ENCODE peak calls at places on chromosomes 12 and 14, in four cellular contexts. One of them, this sample, is unnamed.

GRCh38 chr12:1595690-1596347 is 1.4 kb upstream of the FBXL14 start:
- DNase-seq in progenitor cell of endocrine pancreas: no peak
- DNase-seq in pancreas: no peak
- DNase-seq in fibroblast of pulmonary artery: no peak
- DNase-seq in this sample: no peak

GRCh38 chr14:50082784-50083466 is 33.4 kb downstream of the VCPKMT start:
- DNase-seq in progenitor cell of endocrine pancreas: no peak
- DNase-seq in pancreas: no peak
- DNase-seq in fibroblast of pulmonary artery: no peak
- DNase-seq in this sample: no peak

GRCh38 chr12:64522316-64522715 is 70.4 kb downstream of the TBK1 start:
- DNase-seq in progenitor cell of endocrine pancreas: no peak
- DNase-seq in pancreas: no peak
- DNase-seq in fibroblast of pulmonary artery: peak; percentile 43
- DNase-seq in this sample: no peak

GRCh38 chr14:71497645-71498086 is 434.6 kb upstream of the RGS6 start:
- DNase-seq in progenitor cell of endocrine pancreas: no peak
- DNase-seq in pancreas: peak; percentile 14
- DNase-seq in fibroblast of pulmonary artery: peak; percentile 44
- DNase-seq in this sample: no peak

GRCh38 chr14:89684139-89684538 is 267.1 kb upstream of the FOXN3 start:
- DNase-seq in progenitor cell of endocrine pancreas: no peak
- DNase-seq in pancreas: no peak
- DNase-seq in fibroblast of pulmonary artery: no peak
- DNase-seq in this sample: no peak

GRCh38 chr12:132827763-132828703 is 636 bp downstream of the GOLGA3 start:
- DNase-seq in progenitor cell of endocrine pancreas: peak; percentile 18
- DNase-seq in pancreas: peak; percentile 45
- DNase-seq in fibroblast of pulmonary artery: peak; percentile 71
- DNase-seq in this sample: no peak

GRCh38 chr14:85416771-85417170 is 113.2 kb upstream of the FLRT2 start:
- DNase-seq in progenitor cell of endocrine pancreas: no peak
- DNase-seq in pancreas: no peak
- DNase-seq in fibroblast of pulmonary artery: peak; percentile 83
- DNase-seq in this sample: no peak

GRCh38 chr14:24179961-24180726 is 8.3 kb downstream of the REC8 start:
- DNase-seq in progenitor cell of endocrine pancreas: no peak
- DNase-seq in pancreas: no peak
- DNase-seq in fibroblast of pulmonary artery: peak; percentile 88
- DNase-seq in this sample: no peak

GRCh38 chr14:106459971-106460730 is 933.8 kb downstream of the TMEM121 start:
- DNase-seq in progenitor cell of endocrine pancreas: no peak
- DNase-seq in pancreas: no peak
- DNase-seq in fibroblast of pulmonary artery: no peak
- DNase-seq in this sample: no peak

GRCh38 chr12:96241484-96242256 is 47.5 kb downstream of the ELK3 start:
- DNase-seq in progenitor cell of endocrine pancreas: no peak
- DNase-seq in pancreas: no peak
- DNase-seq in fibroblast of pulmonary artery: peak; percentile 68
- DNase-seq in this sample: no peak

GRCh38 chr14:103393687-103394626 is 8.7 kb downstream of the MARK3 start:
- DNase-seq in progenitor cell of endocrine pancreas: no peak
- DNase-seq in pancreas: no peak
- DNase-seq in fibroblast of pulmonary artery: peak; percentile 61
- DNase-seq in this sample: no peak

GRCh38 chr12:50806176-50806575 is 36.5 kb upstream of the TMPRSS12 start:
- DNase-seq in progenitor cell of endocrine pancreas: no peak
- DNase-seq in pancreas: no peak
- DNase-seq in fibroblast of pulmonary artery: no peak
- DNase-seq in this sample: no peak

GRCh38 chr14:105167303-105168092 is 1.1 kb downstream of the JAG2 start:
- DNase-seq in progenitor cell of endocrine pancreas: no peak
- DNase-seq in pancreas: peak; percentile 43
- DNase-seq in fibroblast of pulmonary artery: no peak
- DNase-seq in this sample: no peak

GRCh38 chr12:66273147-66273546 is 29.1 kb upstream of the HELB start:
- DNase-seq in progenitor cell of endocrine pancreas: no peak
- DNase-seq in pancreas: no peak
- DNase-seq in fibroblast of pulmonary artery: no peak
- DNase-seq in this sample: no peak

GRCh38 chr12:29681996-29682534 is 101.7 kb downstream of the TMTC1 start:
- DNase-seq in progenitor cell of endocrine pancreas: no peak
- DNase-seq in pancreas: no peak
- DNase-seq in fibroblast of pulmonary artery: no peak
- DNase-seq in this sample: no peak

GRCh38 chr12:10361084-10361483 is 28.8 kb downstream of the KLRK1 start:
- DNase-seq in progenitor cell of endocrine pancreas: no peak
- DNase-seq in pancreas: no peak
- DNase-seq in fibroblast of pulmonary artery: peak; percentile 53
- DNase-seq in this sample: no peak

GRCh38 chr12:97229036-97229435 is 233.6 kb upstream of the RMST start:
- DNase-seq in progenitor cell of endocrine pancreas: no peak
- DNase-seq in pancreas: no peak
- DNase-seq in fibroblast of pulmonary artery: no peak
- DNase-seq in this sample: no peak

GRCh38 chr12:120367252-120367923 is 1.6 kb downstream of the MSI1 start:
- DNase-seq in progenitor cell of endocrine pancreas: no peak
- DNase-seq in pancreas: peak; percentile 35
- DNase-seq in fibroblast of pulmonary artery: no peak
- DNase-seq in this sample: no peak

GRCh38 chr12:27901959-27902358 is 70.6 kb downstream of the PTHLH start:
- DNase-seq in progenitor cell of endocrine pancreas: no peak
- DNase-seq in pancreas: no peak
- DNase-seq in fibroblast of pulmonary artery: peak; percentile 28
- DNase-seq in this sample: no peak

GRCh38 chr14:75292886-75293285 is 14.3 kb downstream of the FOS start:
- DNase-seq in progenitor cell of endocrine pancreas: no peak
- DNase-seq in pancreas: no peak
- DNase-seq in fibroblast of pulmonary artery: no peak
- DNase-seq in this sample: no peak

GRCh38 chr14:34714320-34715107 is at the start of gene CFL2:
- DNase-seq in progenitor cell of endocrine pancreas: peak; percentile 75
- DNase-seq in pancreas: peak; percentile 80
- DNase-seq in fibroblast of pulmonary artery: peak; percentile 67
- DNase-seq in this sample: peak; percentile 80

GRCh38 chr12:101021442-101021841 is 188.6 kb downstream of the SLC5A8 start:
- DNase-seq in progenitor cell of endocrine pancreas: no peak
- DNase-seq in pancreas: no peak
- DNase-seq in fibroblast of pulmonary artery: peak; percentile 17
- DNase-seq in this sample: no peak

GRCh38 chr12:51943346-51943745 is 8.2 kb upstream of the ACVR1B start:
- DNase-seq in progenitor cell of endocrine pancreas: no peak
- DNase-seq in pancreas: no peak
- DNase-seq in fibroblast of pulmonary artery: no peak
- DNase-seq in this sample: no peak

GRCh38 chr12:93122569-93123091 is 193.5 kb upstream of the EEA1 start:
- DNase-seq in progenitor cell of endocrine pancreas: no peak
- DNase-seq in pancreas: peak; percentile 40
- DNase-seq in fibroblast of pulmonary artery: no peak
- DNase-seq in this sample: no peak

GRCh38 chr12:95218164-95218851 is 701 bp downstream of the VEZT start:
- DNase-seq in progenitor cell of endocrine pancreas: no peak
- DNase-seq in pancreas: no peak
- DNase-seq in fibroblast of pulmonary artery: peak; percentile 62
- DNase-seq in this sample: no peak

GRCh38 chr12:85866929-85867776 is 6.9 kb upstream of the NTS start:
- DNase-seq in progenitor cell of endocrine pancreas: no peak
- DNase-seq in pancreas: peak; percentile 66
- DNase-seq in fibroblast of pulmonary artery: peak; percentile 85
- DNase-seq in this sample: no peak

GRCh38 chr12:85948340-85948739 is 74.2 kb downstream of the NTS start:
- DNase-seq in progenitor cell of endocrine pancreas: no peak
- DNase-seq in pancreas: no peak
- DNase-seq in fibroblast of pulmonary artery: no peak
- DNase-seq in this sample: no peak

GRCh38 chr14:72389200-72389599 is 457.0 kb downstream of the RGS6 start:
- DNase-seq in progenitor cell of endocrine pancreas: no peak
- DNase-seq in pancreas: no peak
- DNase-seq in fibroblast of pulmonary artery: no peak
- DNase-seq in this sample: no peak

DNA sequence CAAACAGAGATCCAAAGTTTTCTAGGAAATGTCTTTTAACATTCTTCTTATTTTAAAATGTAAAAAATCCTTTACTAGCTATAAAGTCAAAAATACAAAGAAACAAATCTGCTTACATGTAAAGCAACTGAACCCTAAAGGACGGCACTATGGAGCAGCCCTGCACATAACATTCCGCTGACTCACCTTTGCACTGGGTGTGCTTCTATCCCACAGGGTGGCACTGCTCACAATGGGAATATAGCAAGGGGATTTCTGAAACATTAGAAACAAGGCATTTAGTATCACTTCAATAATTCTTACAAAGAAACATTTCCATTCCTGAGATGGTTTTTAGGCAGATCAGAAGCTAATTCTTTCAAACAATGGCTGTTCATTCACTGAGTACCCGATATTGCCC is 94.3 kb downstream of the C12orf42 start:
- DNase-seq in progenitor cell of endocrine pancreas: no peak
- DNase-seq in pancreas: no peak
- DNase-seq in fibroblast of pulmonary artery: no peak
- DNase-seq in this sample: no peak
- TF ChIP-seq CTCF in progenitor cell of endocrine pancreas: no peak
- TF ChIP-seq CTCF in pancreas: no peak
- TF ChIP-seq CTCF in fibroblast of pulmonary artery: no peak
- TF ChIP-seq CTCF in this sample: peak; percentile 7

DNA sequence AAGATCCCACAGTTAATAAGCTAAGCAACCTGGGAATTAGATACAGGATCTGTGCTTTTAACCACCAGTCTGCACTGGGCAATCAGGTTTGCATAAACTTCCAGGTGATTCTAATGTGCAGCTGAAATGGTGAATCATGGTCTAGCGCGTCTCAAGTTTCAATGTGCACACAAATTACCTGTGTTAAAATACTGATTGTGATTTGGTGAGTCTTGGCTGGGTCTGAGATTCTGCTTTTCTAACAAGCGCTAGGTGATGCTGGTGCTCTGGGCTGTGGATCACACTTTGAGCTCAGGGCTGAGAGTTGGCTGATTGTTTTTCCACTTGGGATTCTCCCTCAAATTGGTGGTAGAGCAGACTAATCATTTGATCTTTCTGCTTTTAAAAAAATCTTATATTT is 124.8 kb downstream of the C12orf75 start:
- DNase-seq in progenitor cell of endocrine pancreas: no peak
- DNase-seq in pancreas: no peak
- DNase-seq in fibroblast of pulmonary artery: no peak
- DNase-seq in this sample: no peak
- TF ChIP-seq CTCF in progenitor cell of endocrine pancreas: no peak
- TF ChIP-seq CTCF in pancreas: no peak
- TF ChIP-seq CTCF in fibroblast of pulmonary artery: no peak
- TF ChIP-seq CTCF in this sample: no peak

DNA sequence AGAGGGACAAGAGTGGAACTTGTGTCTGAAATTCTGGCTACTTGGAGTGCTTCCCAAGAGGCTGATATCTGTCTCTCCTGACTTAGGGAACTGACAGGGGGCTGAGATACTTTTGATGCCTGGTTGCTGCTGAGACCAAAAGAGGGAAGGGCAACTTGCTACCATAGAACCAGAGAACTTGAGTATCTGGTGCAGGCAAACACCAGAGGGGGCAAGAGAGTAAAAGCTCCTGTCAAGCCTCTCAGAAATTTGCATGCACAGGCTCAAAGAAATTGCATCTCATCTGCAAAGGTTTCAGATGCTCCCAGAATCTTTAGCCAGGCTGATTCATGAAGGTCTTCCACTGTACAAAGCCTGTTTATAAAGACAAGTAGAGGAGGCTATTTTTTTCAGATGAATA is 391.3 kb upstream of the FOXG1 start:
- DNase-seq in progenitor cell of endocrine pancreas: no peak
- DNase-seq in pancreas: no peak
- DNase-seq in fibroblast of pulmonary artery: peak; percentile 69
- DNase-seq in this sample: no peak
- TF ChIP-seq CTCF in progenitor cell of endocrine pancreas: peak; percentile 65
- TF ChIP-seq CTCF in pancreas: no peak
- TF ChIP-seq CTCF in fibroblast of pulmonary artery: peak; percentile 81
- TF ChIP-seq CTCF in this sample: peak; percentile 45

GRCh38 chr14:99749763-99750715 is 43.2 kb upstream of the EML1 start:
- DNase-seq in progenitor cell of endocrine pancreas: no peak
- DNase-seq in pancreas: peak; percentile 44
- DNase-seq in fibroblast of pulmonary artery: no peak
- DNase-seq in this sample: no peak

GRCh38 chr14:99748529-99748928 is 44.7 kb upstream of the EML1 start:
- DNase-seq in progenitor cell of endocrine pancreas: no peak
- DNase-seq in pancreas: no peak
- DNase-seq in fibroblast of pulmonary artery: no peak
- DNase-seq in this sample: no peak

GRCh38 chr14:99750746-99751450 is 42.3 kb upstream of the EML1 start:
- DNase-seq in progenitor cell of endocrine pancreas: no peak
- DNase-seq in pancreas: no peak
- DNase-seq in fibroblast of pulmonary artery: no peak
- DNase-seq in this sample: no peak

GRCh38 chr14:99747582-99748330 is 45.5 kb upstream of the EML1 start:
- DNase-seq in progenitor cell of endocrine pancreas: no peak
- DNase-seq in pancreas: no peak
- DNase-seq in fibroblast of pulmonary artery: no peak
- DNase-seq in this sample: no peak

GRCh38 chr14:99749142-99749541 is 44.1 kb upstream of the EML1 start:
- DNase-seq in progenitor cell of endocrine pancreas: no peak
- DNase-seq in pancreas: no peak
- DNase-seq in fibroblast of pulmonary artery: no peak
- DNase-seq in this sample: no peak
- TF ChIP-seq CTCF in progenitor cell of endocrine pancreas: peak; percentile 44
- TF ChIP-seq CTCF in pancreas: no peak
- TF ChIP-seq CTCF in fibroblast of pulmonary artery: peak; percentile 29
- TF ChIP-seq CTCF in this sample: no peak

DNA sequence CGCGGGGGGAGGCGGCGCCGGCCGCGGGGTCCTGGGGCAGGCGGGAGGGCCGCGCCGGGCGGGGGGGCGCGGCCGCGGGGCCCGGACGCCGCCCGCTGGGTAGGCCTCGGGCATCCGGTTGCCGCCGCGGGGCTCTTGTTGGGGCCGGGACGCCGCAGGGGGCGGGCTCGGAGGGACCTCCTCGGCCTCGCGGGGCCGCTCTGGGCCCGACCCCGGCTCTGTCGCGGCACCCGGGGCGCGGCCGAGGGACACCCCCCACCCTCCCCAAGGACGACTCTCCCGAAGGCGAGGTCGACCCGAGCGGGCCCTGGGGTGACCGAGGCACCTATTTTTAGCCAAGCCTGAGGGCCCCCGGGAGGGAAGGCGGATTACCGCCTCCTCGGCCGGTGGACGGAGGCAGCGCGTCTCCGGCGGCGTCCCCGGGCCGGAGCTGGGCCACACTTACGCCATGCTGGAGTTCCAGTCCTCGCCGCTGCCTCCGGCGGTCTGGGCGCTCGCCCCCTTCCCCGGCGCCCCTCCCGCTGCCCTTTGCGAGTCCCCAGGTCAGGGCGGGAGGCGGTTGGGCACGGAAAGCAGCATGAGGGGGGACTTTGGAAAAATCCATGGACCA is 499 bp downstream of the KTN1 start:
- DNase-seq in progenitor cell of endocrine pancreas: peak; percentile 30
- DNase-seq in pancreas: peak; percentile 44
- DNase-seq in fibroblast of pulmonary artery: no peak
- DNase-seq in this sample: no peak
- TF ChIP-seq CTCF in progenitor cell of endocrine pancreas: peak; percentile 27
- TF ChIP-seq CTCF in pancreas: no peak
- TF ChIP-seq CTCF in fibroblast of pulmonary artery: no peak
- TF ChIP-seq CTCF in this sample: no peak